ENCODE peak calls at places on chromosomes 12 and 14, in eight cellular contexts. G is NCI-H748 treated with DMSO at 0.1 percent for 48 hours, H is left ventricle myocardium superior, W is ovary, N is smooth muscle cell of the brain vasculature, J is RPMI7951, P is hepatocyte, L is GM13976. U is an unnamed sample.

GRCh38 chr14:75626857-75627256 is 33.8 kb downstream of the ERG28 start:
- DNase-seq in P (no peak), L (no peak), G (no peak), H (no peak), N (no peak), J (no peak), W (no peak), U (no peak)

GRCh38 chr14:94173471-94173884 is 644 bp upstream of the PPP4R4 start:
- DNase-seq in N (no peak), L (no peak), P (peak), H (no peak), J (no peak), W (no peak), G (no peak), U (no peak)

GRCh38 chr14:64943556-64943955 is 1.0 kb upstream of the GPX2 start:
- DNase-seq in P (no peak), H (no peak), W (no peak), L (no peak), G (no peak), N (no peak), J (no peak), U (no peak)

GRCh38 chr12:29725587-29726320 is 58.0 kb downstream of the TMTC1 start:
- DNase-seq in W (peak), L (no peak), J (no peak), H (peak), N (peak), G (no peak), P (peak), U (peak)

GRCh38 chr12:120110550-120111501 is 5.7 kb downstream of the RAB35 start:
- DNase-seq in G (no peak), L (peak), P (no peak), J (no peak), N (no peak), W (no peak), H (peak), U (peak)

GRCh38 chr12:56366948-56367347 is 4.3 kb upstream of the APOF start:
- DNase-seq in H (no peak), G (no peak), L (no peak), W (no peak), N (no peak), P (no peak), J (no peak), U (no peak)

GRCh38 chr14:70714055-70714550 is 72.4 kb downstream of the TTC9 start:
- DNase-seq in L (no peak), W (no peak), H (no peak), G (peak), P (peak), J (peak), N (peak), U (no peak)

GRCh38 chr12:113278631-113279030 is 56.3 kb downstream of the SLC8B1 start:
- DNase-seq in W (no peak), J (no peak), P (no peak), L (no peak), H (no peak), G (no peak), N (no peak), U (peak)

GRCh38 chr12:93699271-93700141 is 22.3 kb downstream of the CRADD start:
- DNase-seq in W (no peak), G (no peak), N (no peak), J (peak), H (no peak), P (no peak), L (no peak), U (no peak)

GRCh38 chr12:118307069-118307954 is 65.4 kb downstream of the TAOK3 start:
- DNase-seq in P (no peak), J (peak), L (peak), N (peak), G (no peak), W (no peak), H (no peak), U (no peak)

GRCh38 chr14:58131386-58131785 is 20.6 kb downstream of the ARMH4 start:
- DNase-seq in W (no peak), L (no peak), N (no peak), H (no peak), J (peak), P (no peak), G (no peak), U (no peak)